ENCODE peak calls at places on chromosome 9, in nine cellular contexts. One of them, this sample, is unnamed. For H3K9me3, the result is how much of the 10 kb centered on the place peaks cover.

GRCh38 chr9:107982735-107983134 is 493.2 kb upstream of the KLF4 start:
- DNase-seq in SK-N-SH: no peak
- DNase-seq in CD8-positive, alpha-beta memory T cell: no peak
- DNase-seq in hepatocyte: no peak
- DNase-seq in cardiac muscle cell: no peak
- DNase-seq in prostate gland: no peak
- DNase-seq in IMR-90: no peak
- DNase-seq in colonic mucosa: no peak
- DNase-seq in testis: no peak
- DNase-seq in this sample: no peak

GRCh38 chr9:5982352-5982751 is 33.1 kb downstream of the RANBP6 start:
- DNase-seq in SK-N-SH: no peak
- DNase-seq in testis: no peak
- DNase-seq in prostate gland: no peak
- DNase-seq in IMR-90: no peak
- DNase-seq in colonic mucosa: no peak
- DNase-seq in hepatocyte: no peak
- DNase-seq in CD8-positive, alpha-beta memory T cell: no peak
- DNase-seq in cardiac muscle cell: no peak
- DNase-seq in this sample: no peak

GRCh38 chr9:92327283-92327850 is 1.6 kb downstream of the CENPP start:
- DNase-seq in hepatocyte: no peak
- DNase-seq in SK-N-SH: no peak
- DNase-seq in IMR-90: no peak
- DNase-seq in cardiac muscle cell: no peak
- DNase-seq in testis: no peak
- DNase-seq in colonic mucosa: no peak
- DNase-seq in prostate gland: no peak
- DNase-seq in CD8-positive, alpha-beta memory T cell: no peak
- DNase-seq in this sample: no peak

GRCh38 chr9:14198544-14199510 is 115.1 kb downstream of the NFIB start:
- DNase-seq in CD8-positive, alpha-beta memory T cell: no peak
- DNase-seq in hepatocyte: no peak
- DNase-seq in SK-N-SH: peak
- DNase-seq in cardiac muscle cell: no peak
- DNase-seq in colonic mucosa: peak
- DNase-seq in IMR-90: no peak
- DNase-seq in testis: peak
- DNase-seq in prostate gland: peak
- DNase-seq in this sample: no peak

GRCh38 chr9:121658591-121658990 is 7.2 kb downstream of the DAB2IP start:
- DNase-seq in testis: no peak
- DNase-seq in SK-N-SH: no peak
- DNase-seq in CD8-positive, alpha-beta memory T cell: no peak
- DNase-seq in IMR-90: no peak
- DNase-seq in colonic mucosa: no peak
- DNase-seq in cardiac muscle cell: no peak
- DNase-seq in prostate gland: no peak
- DNase-seq in hepatocyte: no peak
- DNase-seq in this sample: no peak

GRCh38 chr9:124863371-124863831 is 1.5 kb downstream of the ARPC5L start:
- DNase-seq in SK-N-SH: no peak
- DNase-seq in colonic mucosa: no peak
- DNase-seq in hepatocyte: no peak
- DNase-seq in IMR-90: no peak
- DNase-seq in CD8-positive, alpha-beta memory T cell: no peak
- DNase-seq in testis: no peak
- DNase-seq in cardiac muscle cell: no peak
- DNase-seq in prostate gland: peak
- DNase-seq in this sample: no peak

GRCh38 chr9:127506814-127507750 is 55.8 kb downstream of the LRSAM1 start:
- DNase-seq in IMR-90: peak
- DNase-seq in CD8-positive, alpha-beta memory T cell: no peak
- DNase-seq in SK-N-SH: peak
- DNase-seq in colonic mucosa: no peak
- DNase-seq in prostate gland: no peak
- DNase-seq in hepatocyte: no peak
- DNase-seq in testis: peak
- DNase-seq in cardiac muscle cell: no peak
- DNase-seq in this sample: peak

GRCh38 chr9:90526386-90526785 is 116.2 kb downstream of the DIRAS2 start:
- DNase-seq in testis: no peak
- DNase-seq in colonic mucosa: no peak
- DNase-seq in hepatocyte: no peak
- DNase-seq in SK-N-SH: no peak
- DNase-seq in cardiac muscle cell: peak
- DNase-seq in prostate gland: no peak
- DNase-seq in CD8-positive, alpha-beta memory T cell: no peak
- DNase-seq in IMR-90: no peak
- DNase-seq in this sample: no peak

GRCh38 chr9:99445377-99445891 is 223.4 kb downstream of the SEC61B start:
- DNase-seq in IMR-90: peak
- DNase-seq in SK-N-SH: no peak
- DNase-seq in hepatocyte: peak
- DNase-seq in cardiac muscle cell: peak
- DNase-seq in testis: no peak
- DNase-seq in CD8-positive, alpha-beta memory T cell: no peak
- DNase-seq in colonic mucosa: no peak
- DNase-seq in prostate gland: no peak
- DNase-seq in this sample: peak

GRCh38 chr9:88784960-88785359 is 206.3 kb upstream of the S1PR3 start:
- DNase-seq in testis: no peak
- DNase-seq in IMR-90: no peak
- DNase-seq in CD8-positive, alpha-beta memory T cell: no peak
- DNase-seq in colonic mucosa: no peak
- DNase-seq in hepatocyte: no peak
- DNase-seq in SK-N-SH: no peak
- DNase-seq in cardiac muscle cell: no peak
- DNase-seq in prostate gland: no peak
- DNase-seq in this sample: no peak

GRCh38 chr9:89144242-89144641 is 34.4 kb downstream of the SHC3 start:
- DNase-seq in colonic mucosa: no peak
- DNase-seq in testis: no peak
- DNase-seq in prostate gland: no peak
- DNase-seq in CD8-positive, alpha-beta memory T cell: no peak
- DNase-seq in cardiac muscle cell: no peak
- DNase-seq in IMR-90: no peak
- DNase-seq in SK-N-SH: no peak
- DNase-seq in hepatocyte: no peak
- DNase-seq in this sample: no peak

DNA sequence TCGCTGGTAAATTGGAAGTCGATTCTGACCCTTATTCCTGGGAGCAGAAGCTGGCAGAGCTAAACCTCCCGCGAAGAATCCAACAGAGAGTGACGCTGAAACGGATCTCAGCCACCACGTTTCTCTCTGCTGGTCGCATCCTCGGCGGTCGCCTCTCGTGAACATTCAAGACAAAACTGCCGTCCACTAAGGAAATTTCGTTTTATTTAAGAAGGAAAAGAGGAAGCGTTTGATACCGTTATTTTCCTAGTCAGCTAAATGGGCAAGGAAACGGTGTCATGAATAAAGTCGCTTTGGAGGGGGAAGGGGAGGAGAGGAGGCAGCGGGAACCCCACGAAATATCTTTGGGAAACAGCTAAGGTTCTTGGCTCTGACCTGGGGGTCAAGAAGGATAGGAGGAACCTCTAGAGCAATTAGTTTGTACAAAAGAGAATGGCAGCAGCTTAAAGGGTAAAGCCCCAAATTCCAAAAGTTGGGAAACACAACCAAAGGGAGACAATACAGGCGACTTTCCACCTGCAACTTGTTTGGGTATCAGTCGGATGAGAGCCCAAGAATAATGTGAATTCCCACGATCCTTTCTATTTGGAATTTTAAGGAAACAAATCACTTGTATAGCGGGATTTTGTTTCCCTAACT is 2.0 kb downstream of the FOXB2 start:
- DNase-seq in IMR-90: no peak
- DNase-seq in testis: no peak
- DNase-seq in SK-N-SH: peak
- DNase-seq in CD8-positive, alpha-beta memory T cell: no peak
- DNase-seq in hepatocyte: no peak
- DNase-seq in cardiac muscle cell: no peak
- DNase-seq in colonic mucosa: no peak
- DNase-seq in prostate gland: no peak
- DNase-seq in this sample: no peak
- H3K9me3 ChIP-seq in IMR-90: under half
- H3K9me3 ChIP-seq in testis: under half
- H3K9me3 ChIP-seq in SK-N-SH: under half
- H3K9me3 ChIP-seq in CD8-positive, alpha-beta memory T cell: under half
- H3K9me3 ChIP-seq in hepatocyte: under half
- H3K9me3 ChIP-seq in cardiac muscle cell: under half
- H3K9me3 ChIP-seq in colonic mucosa: under half
- H3K9me3 ChIP-seq in prostate gland: under half
- H3K9me3 ChIP-seq in this sample: under half

GRCh38 chr9:38048319-38048969 is 20.6 kb downstream of the SHB start:
- DNase-seq in cardiac muscle cell: no peak
- DNase-seq in testis: no peak
- DNase-seq in prostate gland: no peak
- DNase-seq in IMR-90: peak
- DNase-seq in SK-N-SH: no peak
- DNase-seq in colonic mucosa: no peak
- DNase-seq in CD8-positive, alpha-beta memory T cell: no peak
- DNase-seq in hepatocyte: no peak
- DNase-seq in this sample: no peak

GRCh38 chr9:38047301-38048251 is 21.5 kb downstream of the SHB start:
- DNase-seq in cardiac muscle cell: peak
- DNase-seq in prostate gland: peak
- DNase-seq in IMR-90: peak
- DNase-seq in hepatocyte: peak
- DNase-seq in testis: no peak
- DNase-seq in CD8-positive, alpha-beta memory T cell: no peak
- DNase-seq in colonic mucosa: peak
- DNase-seq in SK-N-SH: no peak
- DNase-seq in this sample: peak

GRCh38 chr9:38043931-38044623 is 24.9 kb downstream of the SHB start:
- DNase-seq in cardiac muscle cell: no peak
- DNase-seq in hepatocyte: no peak
- DNase-seq in prostate gland: peak
- DNase-seq in testis: no peak
- DNase-seq in SK-N-SH: no peak
- DNase-seq in CD8-positive, alpha-beta memory T cell: no peak
- DNase-seq in IMR-90: no peak
- DNase-seq in colonic mucosa: no peak
- DNase-seq in this sample: no peak

GRCh38 chr9:38044706-38045105 is 24.3 kb downstream of the SHB start:
- DNase-seq in IMR-90: no peak
- DNase-seq in prostate gland: no peak
- DNase-seq in cardiac muscle cell: no peak
- DNase-seq in SK-N-SH: no peak
- DNase-seq in testis: no peak
- DNase-seq in hepatocyte: no peak
- DNase-seq in CD8-positive, alpha-beta memory T cell: no peak
- DNase-seq in colonic mucosa: no peak
- DNase-seq in this sample: no peak

DNA sequence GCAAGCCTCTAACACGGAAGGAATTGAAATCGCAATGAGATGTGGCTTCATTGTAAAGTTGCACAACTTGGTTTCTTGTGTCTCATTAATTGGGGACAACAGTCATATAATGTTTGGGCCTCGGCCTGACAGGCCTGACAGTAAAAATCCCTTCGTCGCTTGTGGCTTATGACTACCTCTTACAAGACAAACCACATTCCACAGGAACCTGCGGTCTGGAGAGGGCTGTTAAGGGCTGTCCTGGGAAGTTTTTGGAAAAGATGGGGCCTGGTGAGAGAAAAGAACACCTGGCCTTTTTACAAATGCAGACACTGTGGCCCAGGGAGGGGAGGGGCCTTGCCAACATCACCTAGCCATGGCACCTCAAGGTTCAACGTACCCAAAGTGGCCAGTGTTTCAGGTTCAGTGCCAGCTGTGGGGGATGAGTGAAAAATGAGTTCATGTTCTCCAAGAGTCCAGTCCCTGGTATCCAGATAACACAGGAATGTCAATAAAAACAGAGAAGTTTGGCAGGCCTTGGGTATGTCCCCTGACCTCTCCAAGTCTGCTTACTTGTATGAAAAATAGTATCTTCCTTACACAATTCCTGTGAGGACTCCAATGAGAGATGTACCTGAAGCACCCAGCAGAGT is 22.2 kb downstream of the SHB start:
- DNase-seq in prostate gland: peak
- DNase-seq in CD8-positive, alpha-beta memory T cell: no peak
- DNase-seq in colonic mucosa: no peak
- DNase-seq in SK-N-SH: no peak
- DNase-seq in testis: no peak
- DNase-seq in hepatocyte: peak
- DNase-seq in IMR-90: peak
- DNase-seq in cardiac muscle cell: no peak
- DNase-seq in this sample: no peak
- H3K27ac ChIP-seq in prostate gland: peak
- H3K27ac ChIP-seq in CD8-positive, alpha-beta memory T cell: peak
- H3K27ac ChIP-seq in colonic mucosa: peak
- H3K27ac ChIP-seq in SK-N-SH: peak
- H3K27ac ChIP-seq in testis: no peak
- H3K27ac ChIP-seq in hepatocyte: peak
- H3K27ac ChIP-seq in IMR-90: peak
- H3K27ac ChIP-seq in cardiac muscle cell: peak
- H3K27ac ChIP-seq in this sample: peak

GRCh38 chr9:114960276-114960675 is 29.9 kb upstream of the TNFSF8 start:
- DNase-seq in testis: no peak
- DNase-seq in prostate gland: no peak
- DNase-seq in SK-N-SH: no peak
- DNase-seq in IMR-90: no peak
- DNase-seq in colonic mucosa: no peak
- DNase-seq in CD8-positive, alpha-beta memory T cell: no peak
- DNase-seq in hepatocyte: no peak
- DNase-seq in cardiac muscle cell: no peak
- DNase-seq in this sample: no peak
- H3K9me3 ChIP-seq in testis: under half
- H3K9me3 ChIP-seq in prostate gland: under half
- H3K9me3 ChIP-seq in SK-N-SH: under half
- H3K9me3 ChIP-seq in IMR-90: under half
- H3K9me3 ChIP-seq in colonic mucosa: under half
- H3K9me3 ChIP-seq in CD8-positive, alpha-beta memory T cell: under half
- H3K9me3 ChIP-seq in hepatocyte: under half
- H3K9me3 ChIP-seq in cardiac muscle cell: under half
- H3K9me3 ChIP-seq in this sample: under half

DNA sequence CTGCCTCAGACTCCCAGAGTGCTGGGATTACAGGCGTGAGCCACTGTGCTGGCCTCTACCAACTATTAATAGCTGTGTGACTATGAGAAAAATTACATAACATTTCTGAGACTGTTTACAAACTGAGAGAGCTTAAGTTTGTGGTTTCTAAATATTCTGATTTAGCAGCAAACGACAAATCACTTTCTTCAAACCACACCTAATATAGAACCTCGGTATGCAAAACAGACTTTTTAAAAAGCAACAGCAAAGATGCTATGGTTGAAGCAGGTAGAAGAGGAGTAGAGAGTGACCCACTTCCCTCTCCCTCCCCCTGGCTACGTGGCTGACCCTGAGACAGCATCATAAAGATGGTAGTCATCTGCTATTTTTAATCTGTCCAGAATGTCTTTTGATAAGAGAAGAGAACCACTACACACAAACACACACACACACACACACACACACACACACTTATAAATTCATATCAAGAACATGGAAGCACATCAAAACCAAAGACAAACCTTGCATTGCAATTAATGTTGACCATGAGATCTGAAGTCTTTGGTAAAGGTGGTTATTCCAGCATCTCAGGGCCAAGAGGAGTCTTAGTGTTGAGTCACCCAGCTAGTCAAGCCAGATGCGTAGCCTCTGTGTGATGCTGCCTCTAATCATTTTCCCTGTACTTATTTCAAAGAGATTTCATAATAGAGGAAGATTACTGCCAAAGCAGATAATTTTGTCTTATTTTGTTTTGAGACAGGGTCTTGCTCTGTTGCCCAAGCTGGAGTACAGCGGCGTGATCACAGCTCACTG is 58.1 kb upstream of the TMEM215 start:
- DNase-seq in hepatocyte: no peak
- DNase-seq in IMR-90: no peak
- DNase-seq in SK-N-SH: no peak
- DNase-seq in CD8-positive, alpha-beta memory T cell: no peak
- DNase-seq in testis: no peak
- DNase-seq in colonic mucosa: no peak
- DNase-seq in cardiac muscle cell: no peak
- DNase-seq in prostate gland: no peak
- DNase-seq in this sample: no peak
- H3K27ac ChIP-seq in hepatocyte: no peak
- H3K27ac ChIP-seq in IMR-90: no peak
- H3K27ac ChIP-seq in SK-N-SH: no peak
- H3K27ac ChIP-seq in CD8-positive, alpha-beta memory T cell: no peak
- H3K27ac ChIP-seq in testis: no peak
- H3K27ac ChIP-seq in colonic mucosa: no peak
- H3K27ac ChIP-seq in cardiac muscle cell: no peak
- H3K27ac ChIP-seq in prostate gland: no peak
- H3K27ac ChIP-seq in this sample: no peak

This sample was measured in SJCRH30.